ENCODE peak calls at places on chromosomes 2 and 18, in six cellular contexts. U, S, O, L, H and Z are unnamed samples.

GRCh38 chr2:29080886-29081743 is 6.8 kb upstream of the PCARE start:
- DNase-seq in U (no peak), S (peak), O (no peak), L (no peak), H (no peak), Z (no peak)

GRCh38 chr2:239188536-239188935 is 212.3 kb downstream of the HDAC4 start:
- DNase-seq in U (no peak), S (no peak), O (no peak), L (peak), H (peak), Z (no peak)

GRCh38 chr2:158822212-158822611 is 27.1 kb downstream of the DAPL1 start:
- DNase-seq in U (no peak), S (no peak), O (no peak), L (no peak), H (no peak), Z (no peak)

GRCh38 chr2:57740905-57741304 is 305.7 kb upstream of the VRK2 start:
- DNase-seq in U (no peak), S (no peak), O (no peak), L (no peak), H (no peak), Z (no peak)

GRCh38 chr2:101617188-101617587 is 80.3 kb upstream of the MAP4K4 start:
- DNase-seq in U (no peak), S (peak), O (peak), L (no peak), H (no peak), Z (no peak)

GRCh38 chr2:74297391-74297790 is 45.8 kb downstream of the SLC4A5 start:
- DNase-seq in U (no peak), S (no peak), O (no peak), L (no peak), H (no peak), Z (no peak)

GRCh38 chr18:46148810-46149209 is 44.6 kb downstream of the HAUS1 start:
- DNase-seq in U (peak), S (peak), O (peak), L (no peak), H (no peak), Z (peak)

GRCh38 chr2:24984912-24985311 is 13.2 kb upstream of the DNAJC27 start:
- DNase-seq in U (no peak), S (no peak), O (no peak), L (peak), H (no peak), Z (peak)

GRCh38 chr2:64654993-64655666 is 1.4 kb upstream of the SERTAD2 start:
- DNase-seq in U (no peak), S (peak), O (peak), L (no peak), H (no peak), Z (no peak)

GRCh38 chr2:56729212-56729611 is 545.4 kb downstream of the CCDC85A start:
- DNase-seq in U (no peak), S (peak), O (no peak), L (no peak), H (no peak), Z (no peak)

GRCh38 chr2:183070942-183071844 is 7.4 kb upstream of the DUSP19 start:
- DNase-seq in U (no peak), S (peak), O (no peak), L (peak), H (peak), Z (peak)
- TF ChIP-seq CTCF in U (peak), S (peak), O (peak), L (peak), H (peak), Z (peak)

GRCh38 chr2:157291018-157291417 is 33.5 kb downstream of the GALNT5 start:
- DNase-seq in U (no peak), S (no peak), O (peak), L (no peak), H (no peak), Z (no peak)

GRCh38 chr2:157283468-157283867 is 26.0 kb downstream of the GALNT5 start:
- DNase-seq in U (no peak), S (no peak), O (no peak), L (no peak), H (no peak), Z (no peak)

GRCh38 chr2:157292853-157293252 is 32.8 kb downstream of the ERMN start:
- DNase-seq in U (no peak), S (no peak), O (no peak), L (no peak), H (no peak), Z (no peak)

GRCh38 chr2:157281316-157281715 is 23.8 kb downstream of the GALNT5 start:
- DNase-seq in U (no peak), S (no peak), O (no peak), L (no peak), H (no peak), Z (no peak)

DNA sequence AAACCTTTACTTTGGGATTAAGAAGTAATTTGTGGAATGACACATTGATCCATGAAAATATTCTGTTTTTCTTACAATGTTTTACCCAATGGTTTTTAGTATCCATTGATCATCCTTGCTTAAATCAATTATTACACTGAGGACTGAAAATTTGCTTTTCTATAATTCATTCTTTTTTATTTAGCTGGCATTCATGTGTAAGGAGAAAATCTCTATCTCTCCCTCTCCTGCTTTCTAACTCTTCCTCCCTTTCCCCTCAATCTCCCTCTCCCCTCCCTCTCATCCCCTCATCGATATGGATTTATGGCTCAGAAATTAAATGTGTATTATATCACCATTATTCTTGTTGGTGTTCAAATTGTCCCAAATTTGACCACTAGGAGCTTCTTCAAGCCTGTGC is 29.7 kb downstream of the GALNT5 start:
- DNase-seq in U (no peak), S (no peak), O (no peak), L (no peak), H (no peak), Z (no peak)
- TF ChIP-seq CTCF in U (no peak), S (no peak), O (no peak), L (no peak), H (no peak), Z (no peak)

GRCh38 chr2:37812414-37812813 is 112.7 kb upstream of the RMDN2 start:
- DNase-seq in U (no peak), S (peak), O (no peak), L (no peak), H (no peak), Z (no peak)
- TF ChIP-seq CTCF in U (peak), S (peak), O (peak), L (peak), H (peak), Z (no peak)

GRCh38 chr18:26548144-26549102 is at the start of gene KCTD1:
- DNase-seq in U (no peak), S (peak), O (peak), L (peak), H (peak), Z (peak)

GRCh38 chr18:26549103-26549485 is 741 bp upstream of the KCTD1 start:
- DNase-seq in U (no peak), S (peak), O (peak), L (peak), H (no peak), Z (peak)

GRCh38 chr18:26546170-26546874 is 2.0 kb downstream of the KCTD1 start:
- DNase-seq in U (no peak), S (no peak), O (peak), L (no peak), H (no peak), Z (no peak)

GRCh38 chr18:26546875-26547301 is 1.5 kb downstream of the KCTD1 start:
- DNase-seq in U (no peak), S (no peak), O (no peak), L (no peak), H (no peak), Z (peak)

GRCh38 chr18:26547302-26548143 is 830 bp downstream of the KCTD1 start:
- DNase-seq in U (no peak), S (peak), O (no peak), L (peak), H (peak), Z (peak)
- TF ChIP-seq CTCF in U (no peak), S (peak), O (peak), L (peak), H (peak), Z (peak)

DNA sequence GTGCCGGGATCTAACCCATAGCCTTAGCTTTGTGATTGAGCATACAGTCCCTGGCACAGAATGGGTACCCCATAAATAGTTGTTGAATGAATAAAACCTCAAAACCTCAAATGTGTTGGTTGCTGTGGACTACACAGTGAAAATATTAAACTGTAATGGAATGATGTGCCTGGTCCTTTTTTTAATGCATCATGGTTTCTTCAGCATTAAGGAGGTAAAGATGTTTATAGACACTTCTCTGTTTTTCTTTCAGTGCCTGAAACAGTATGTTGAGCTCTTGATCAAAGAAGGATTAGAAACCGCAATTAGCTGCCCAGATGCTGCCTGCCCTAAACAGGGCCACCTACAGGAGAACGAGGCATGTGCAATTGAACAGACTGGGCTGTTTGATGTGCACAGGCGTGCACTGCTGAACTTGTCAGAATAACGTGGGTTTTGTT is 97.0 kb downstream of the RNF144A start:
- DNase-seq in U (peak), S (peak), O (peak), L (no peak), H (no peak), Z (no peak)
- TF ChIP-seq CTCF in U (peak), S (peak), O (peak), L (peak), H (peak), Z (peak)